ENCODE peak calls at places on chromosome 2, in seven cellular contexts. M, R, G, Z, K, W and L are unnamed samples.

GRCh38 chr2:134623796-134624195 is 95.0 kb downstream of the TMEM163 start:
- DNase-seq in M (peak; percentile 10), R (no peak), G (no peak), Z (no peak), K (no peak), W (no peak), L (no peak)

GRCh38 chr2:116109471-116109870 is 1667.0 kb downstream of the DPP10 start:
- DNase-seq in M (no peak), R (no peak), G (no peak), Z (no peak), K (no peak), W (no peak), L (no peak)

GRCh38 chr2:207743514-207743913 is 26.2 kb downstream of the FZD5 start:
- DNase-seq in M (no peak), R (no peak), G (no peak), Z (no peak), K (no peak), W (no peak), L (no peak)

GRCh38 chr2:37829202-37829601 is 95.9 kb upstream of the RMDN2 start:
- DNase-seq in M (peak; percentile 10), R (peak; percentile 76), G (no peak), Z (peak; percentile 42), K (no peak), W (peak; percentile 72), L (peak; percentile 61)

GRCh38 chr2:179129574-179130238 is 79.8 kb upstream of the CCDC141 start:
- DNase-seq in M (peak; percentile 32), R (no peak), G (no peak), Z (no peak), K (no peak), W (no peak), L (no peak)

GRCh38 chr2:69177785-69178636 is 165.0 kb downstream of the ANTXR1 start:
- DNase-seq in M (peak; percentile 76), R (peak; percentile 94), G (peak; percentile 97), Z (peak; percentile 92), K (peak; percentile 93), W (peak; percentile 94), L (peak; percentile 97)

GRCh38 chr2:132538331-132538855 is 121.8 kb downstream of the GPR39 start:
- DNase-seq in M (no peak), R (no peak), G (no peak), Z (no peak), K (no peak), W (no peak), L (no peak)

GRCh38 chr2:113755690-113756063 is 765 bp downstream of the SLC35F5 start:
- DNase-seq in M (peak; percentile 44), R (no peak), G (no peak), Z (no peak), K (no peak), W (no peak), L (no peak)

GRCh38 chr2:44938287-44939073 is 3.0 kb upstream of the SIX3 start:
- DNase-seq in M (no peak), R (no peak), G (peak; percentile 76), Z (no peak), K (no peak), W (no peak), L (no peak)

GRCh38 chr2:44940612-44941464 is 664 bp upstream of the SIX3 start:
- DNase-seq in M (no peak), R (no peak), G (no peak), Z (no peak), K (no peak), W (no peak), L (no peak)

GRCh38 chr2:44937688-44938240 is 3.7 kb upstream of the SIX3 start:
- DNase-seq in M (no peak), R (no peak), G (no peak), Z (no peak), K (peak; percentile 61), W (no peak), L (no peak)

GRCh38 chr2:44940053-44940494 is 1.4 kb upstream of the SIX3 start:
- DNase-seq in M (no peak), R (no peak), G (no peak), Z (no peak), K (no peak), W (no peak), L (no peak)

DNA sequence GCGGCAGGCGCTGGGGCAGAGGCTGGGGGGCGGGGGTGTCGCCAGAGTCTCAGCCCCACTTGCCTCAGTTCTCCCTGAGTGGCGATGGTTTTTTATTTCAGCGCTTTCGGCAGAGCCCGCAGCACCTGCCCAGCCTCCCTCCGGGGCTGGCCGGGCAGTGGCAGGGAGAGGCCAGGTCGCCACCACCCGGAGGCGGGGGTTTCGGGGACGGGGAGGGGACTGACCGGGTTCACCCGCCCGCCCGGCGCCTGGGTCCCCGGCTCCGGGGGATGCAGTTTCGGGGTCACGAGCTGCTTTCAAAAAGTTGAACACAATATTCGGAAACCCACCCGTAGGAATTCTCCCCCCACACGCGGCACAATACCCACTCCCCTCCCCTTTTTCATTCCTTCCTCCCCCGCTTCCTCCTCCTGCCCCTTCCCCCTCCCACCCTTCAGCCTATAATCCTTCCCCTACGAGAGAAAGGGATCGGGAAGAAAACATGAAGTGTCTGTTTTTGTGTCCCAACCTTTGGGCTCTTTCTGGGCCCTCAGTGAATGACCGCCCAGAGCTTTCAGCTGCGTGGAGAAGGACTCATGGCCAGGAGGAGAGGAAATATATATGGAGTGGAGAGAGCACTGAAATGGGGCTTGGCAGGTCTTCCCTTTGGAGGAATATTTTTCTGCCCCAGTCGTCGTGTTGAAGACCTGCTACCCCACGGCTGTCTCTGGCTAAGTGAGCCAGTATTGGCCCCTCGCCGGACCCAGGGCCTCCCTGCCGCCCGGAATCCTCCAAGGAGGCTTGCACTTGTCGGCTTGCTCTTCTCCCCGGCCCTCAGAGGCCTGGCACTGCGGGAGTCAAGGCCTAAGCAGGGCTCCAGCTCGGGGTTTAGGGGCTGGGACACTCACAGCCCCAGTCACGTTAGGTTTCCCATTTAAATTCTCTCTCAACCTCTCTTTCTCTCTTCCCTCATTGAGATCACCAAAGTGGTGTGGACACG is 2.1 kb upstream of the SIX3 start:
- DNase-seq in M (no peak), R (no peak), G (no peak), Z (no peak), K (no peak), W (no peak), L (no peak)
- H3K4me1 ChIP-seq in M (peaks cover 34% of the 10 kb centered on the region), R (peaks cover 47% of the 10 kb centered on the region), G (no peaks in the 10 kb centered on the region), Z (peaks cover 26% of the 10 kb centered on the region), K (peaks cover 35% of the 10 kb centered on the region), W (peaks cover 63% of the 10 kb centered on the region), L (no peaks in the 10 kb centered on the region)

DNA sequence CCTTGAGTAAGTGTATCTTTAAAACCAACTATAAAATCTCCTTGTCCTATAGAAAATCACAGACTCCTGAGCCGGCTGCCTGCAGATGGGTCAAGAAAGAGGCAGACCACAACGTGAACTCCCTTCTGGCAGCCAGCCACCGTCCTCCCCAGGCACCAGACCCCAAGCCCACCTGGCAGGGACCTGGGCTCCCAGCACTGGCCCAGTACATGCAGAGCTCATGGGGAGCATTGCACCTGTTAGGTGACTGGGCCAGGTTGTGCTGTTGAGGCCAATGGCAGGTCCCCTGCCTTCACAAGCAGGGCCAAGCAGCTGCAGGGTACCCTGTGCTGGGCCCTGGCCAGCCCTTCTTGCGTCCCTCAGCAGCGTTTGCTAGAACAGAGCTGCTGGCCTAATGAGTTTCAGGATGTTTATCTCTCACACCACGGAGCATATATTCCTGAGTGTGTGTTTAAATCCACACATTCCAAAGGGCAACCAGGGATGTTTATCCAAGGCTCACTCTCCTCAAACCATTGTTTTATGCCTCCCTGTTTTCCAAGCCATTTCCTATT is 194.3 kb downstream of the NDUFA10 start:
- DNase-seq in M (no peak), R (no peak), G (peak; percentile 74), Z (peak; percentile 19), K (peak; percentile 55), W (no peak), L (peak; percentile 64)
- H3K9me3 ChIP-seq in M (no peaks in the 10 kb centered on the region), R (no peaks in the 10 kb centered on the region), G (no peaks in the 10 kb centered on the region), Z (no peaks in the 10 kb centered on the region), K (no peaks in the 10 kb centered on the region), W (no peaks in the 10 kb centered on the region), L (no peaks in the 10 kb centered on the region)

DNA sequence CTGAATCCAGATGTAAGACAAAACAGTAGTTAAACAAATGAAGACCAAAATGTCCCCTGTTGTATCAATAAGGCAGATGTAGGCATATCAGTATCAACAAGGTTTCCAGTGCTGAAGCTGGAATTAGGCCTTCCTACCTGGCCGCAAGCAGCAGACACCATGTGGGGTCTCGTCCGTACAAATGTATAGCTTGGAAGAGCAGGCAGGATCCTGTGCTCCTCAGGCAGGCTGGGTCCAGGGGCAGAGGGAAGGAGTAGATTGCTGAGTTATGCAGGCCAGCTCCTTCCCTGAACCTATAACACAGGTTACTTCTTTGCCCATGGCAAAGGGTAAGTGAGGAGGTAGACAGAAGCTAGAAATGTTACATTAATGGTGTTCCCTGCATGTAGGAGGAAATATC is 23.5 kb downstream of the NTSR2 start:
- DNase-seq in M (no peak), R (no peak), G (no peak), Z (no peak), K (no peak), W (no peak), L (no peak)
- H3K4me3 ChIP-seq in M (no peak overlapping the region), R (no peak overlapping the region), G (no peak overlapping the region), Z (no peak overlapping the region), K (no peak overlapping the region), W (no peak overlapping the region), L (no peak overlapping the region)

DNA sequence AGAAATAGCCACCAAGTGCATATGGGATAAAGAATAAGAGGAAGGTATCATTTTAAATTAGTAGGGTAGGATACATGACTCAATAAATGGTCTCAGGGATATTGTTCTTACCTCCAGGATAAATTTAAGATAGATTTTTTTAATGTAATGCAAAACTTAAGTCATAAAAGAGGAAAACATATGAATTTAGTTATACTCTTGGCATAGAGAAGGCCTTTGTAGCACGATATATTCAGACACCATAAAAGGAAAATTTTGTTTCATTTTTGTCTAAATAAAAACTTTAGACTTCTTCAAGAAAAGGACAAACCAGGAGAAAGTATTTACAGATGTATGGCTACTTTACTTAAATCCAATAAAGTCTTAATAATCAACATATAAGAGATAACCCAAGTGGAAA is 78.5 kb upstream of the CAB39 start:
- DNase-seq in M (no peak), R (no peak), G (no peak), Z (no peak), K (no peak), W (no peak), L (no peak)
- H3K4me1 ChIP-seq in M (no peaks in the 10 kb centered on the region), R (peaks cover 4% of the 10 kb centered on the region), G (no peaks in the 10 kb centered on the region), Z (no peaks in the 10 kb centered on the region), K (no peaks in the 10 kb centered on the region), W (no peaks in the 10 kb centered on the region), L (no peaks in the 10 kb centered on the region)

DNA sequence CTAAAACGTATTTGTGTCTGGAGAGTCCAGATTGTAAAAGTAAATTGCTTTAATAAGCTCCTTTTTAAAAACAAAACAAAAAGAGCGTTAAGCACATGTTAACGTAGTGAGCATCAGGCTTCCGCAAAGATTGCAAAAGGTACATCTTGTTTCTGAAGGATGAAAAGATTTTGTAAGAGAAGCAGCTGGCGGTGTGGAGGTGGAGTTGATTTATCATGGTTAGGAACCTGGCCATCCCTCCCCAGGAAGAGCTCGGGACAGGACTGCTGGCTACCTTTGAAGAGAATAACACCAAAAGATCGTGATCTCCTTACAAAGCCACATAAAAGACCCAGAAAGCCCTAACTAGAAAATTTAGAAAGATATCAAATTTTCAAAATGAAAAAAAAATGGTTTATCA is 132.2 kb downstream of the DNER start:
- DNase-seq in M (no peak), R (no peak), G (no peak), Z (no peak), K (no peak), W (no peak), L (no peak)
- H3K9me3 ChIP-seq in M (no peaks in the 10 kb centered on the region), R (no peaks in the 10 kb centered on the region), G (no peaks in the 10 kb centered on the region), Z (no peaks in the 10 kb centered on the region), K (no peaks in the 10 kb centered on the region), W (no peaks in the 10 kb centered on the region), L (no peaks in the 10 kb centered on the region)

DNA sequence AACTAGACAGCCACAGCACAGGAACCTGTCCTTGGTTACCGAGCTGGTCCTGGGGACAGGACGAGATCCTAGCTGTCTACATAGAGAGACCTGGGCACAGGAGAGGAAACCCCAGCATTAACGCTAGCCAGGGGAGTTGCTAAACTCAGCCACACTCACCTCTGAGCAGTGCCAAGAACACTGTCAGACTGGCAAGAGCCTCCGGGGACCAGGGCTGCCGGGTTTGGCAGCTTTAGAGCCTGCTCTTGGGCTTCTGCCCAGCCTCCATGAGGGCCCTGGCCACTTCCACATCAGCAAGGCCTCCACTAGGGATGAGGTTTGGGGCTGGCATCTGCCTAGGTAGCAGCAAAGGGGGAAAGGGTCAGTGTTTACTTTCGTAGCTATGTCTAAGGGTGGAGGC is 6.7 kb downstream of the TMBIM1 start:
- DNase-seq in M (no peak), R (peak; percentile 77), G (peak; percentile 92), Z (no peak), K (peak; percentile 84), W (peak; percentile 86), L (no peak)
- H3K4me3 ChIP-seq in M (no peak overlapping the region), R (peak overlapping the region; percentile 54), G (no peak overlapping the region), Z (no peak overlapping the region), K (peak overlapping the region; percentile 44), W (no peak overlapping the region), L (peak overlapping the region; percentile 55)